ENCODE peak calls at places on chromosomes 13 and 19, in six cellular contexts. Y, I, A, Z, G and E are unnamed samples.

GRCh38 chr19:53540091-53540490 is 2.1 kb downstream of the ZNF331 start:
- DNase-seq in Y (no peak), I (no peak), A (no peak), Z (no peak), G (no peak), E (peak)

GRCh38 chr19:32318884-32319520 is 26.4 kb upstream of the ZNF507 start:
- DNase-seq in Y (peak), I (peak), A (no peak), Z (peak), G (no peak), E (peak)

GRCh38 chr13:20414475-20415287 is 111.0 kb downstream of the CRYL1 start:
- DNase-seq in Y (no peak), I (no peak), A (no peak), Z (peak), G (no peak), E (peak)

GRCh38 chr13:37884026-37884425 is 14.5 kb upstream of the TRPC4 start:
- DNase-seq in Y (no peak), I (no peak), A (no peak), Z (no peak), G (no peak), E (no peak)

GRCh38 chr19:43444531-43445340 is 20.7 kb downstream of the LYPD3 start:
- DNase-seq in Y (no peak), I (no peak), A (no peak), Z (no peak), G (no peak), E (peak)

GRCh38 chr19:4866595-4867424 is 657 bp downstream of the PLIN3 start:
- DNase-seq in Y (peak), I (no peak), A (peak), Z (peak), G (no peak), E (no peak)

GRCh38 chr13:39037410-39037879 is 444 bp downstream of the PROSER1 start:
- DNase-seq in Y (no peak), I (no peak), A (no peak), Z (no peak), G (no peak), E (peak)

GRCh38 chr13:73958657-73959397 is 175.4 kb downstream of the KLF12 start:
- DNase-seq in Y (no peak), I (peak), A (no peak), Z (no peak), G (no peak), E (peak)

GRCh38 chr13:113599396-113599795 is 14.8 kb downstream of the TFDP1 start:
- DNase-seq in Y (no peak), I (no peak), A (no peak), Z (no peak), G (no peak), E (no peak)

GRCh38 chr13:95714142-95714832 is 37.3 kb downstream of the DNAJC3 start:
- DNase-seq in Y (no peak), I (no peak), A (no peak), Z (no peak), G (peak), E (peak)

GRCh38 chr19:53157601-53158000 is 1.3 kb downstream of the ZNF347 start:
- DNase-seq in Y (peak), I (no peak), A (no peak), Z (peak), G (no peak), E (no peak)

GRCh38 chr13:56659041-56659471 is 481.7 kb upstream of the PRR20A start:
- DNase-seq in Y (no peak), I (no peak), A (no peak), Z (no peak), G (no peak), E (no peak)

GRCh38 chr19:49923055-49924003 is 5.7 kb upstream of the ATF5 start:
- DNase-seq in Y (no peak), I (no peak), A (no peak), Z (no peak), G (no peak), E (no peak)

GRCh38 chr13:38566526-38566925 is 120.4 kb upstream of the FREM2 start:
- DNase-seq in Y (no peak), I (no peak), A (no peak), Z (no peak), G (no peak), E (no peak)

GRCh38 chr19:49057636-49058234 is at the start of gene CGB7:
- DNase-seq in Y (peak), I (no peak), A (no peak), Z (peak), G (peak), E (no peak)

GRCh38 chr19:47540748-47541147 is 25.9 kb upstream of the NAPA start:
- DNase-seq in Y (no peak), I (no peak), A (peak), Z (peak), G (peak), E (peak)

GRCh38 chr19:48925240-48925843 is 8.2 kb upstream of the DHDH start:
- DNase-seq in Y (no peak), I (peak), A (no peak), Z (no peak), G (peak), E (no peak)

GRCh38 chr13:48160879-48161278 is 66.0 kb upstream of the MED4 start:
- DNase-seq in Y (no peak), I (no peak), A (no peak), Z (no peak), G (peak), E (peak)

GRCh38 chr13:44022196-44022595 is 142.5 kb downstream of the LACC1 start:
- DNase-seq in Y (no peak), I (no peak), A (peak), Z (no peak), G (no peak), E (peak)

GRCh38 chr13:20197361-20197834 is 4.7 kb upstream of the GJB2 start:
- DNase-seq in Y (peak), I (peak), A (peak), Z (peak), G (no peak), E (no peak)

DNA sequence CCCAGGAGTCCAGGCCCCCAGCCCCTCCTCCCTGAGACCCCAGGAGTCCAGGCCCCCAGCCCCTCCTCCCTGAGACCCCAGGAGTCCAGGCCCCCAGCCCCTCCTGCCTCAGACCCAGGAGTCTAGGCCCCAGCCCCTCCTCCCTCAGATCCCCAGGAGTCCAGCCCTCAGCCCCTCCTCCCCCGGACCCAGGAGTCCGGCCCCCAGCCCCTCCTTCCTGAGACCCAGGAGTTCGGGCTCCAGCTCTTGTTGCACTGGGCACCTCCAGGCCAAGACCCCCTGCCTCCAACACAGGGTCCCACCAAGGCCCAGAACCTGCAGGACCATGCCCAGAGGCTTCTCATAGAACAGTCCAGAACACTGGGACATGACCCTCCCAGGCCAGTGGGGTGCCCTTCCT is 3.8 kb downstream of the ERCC1 start:
- DNase-seq in Y (no peak), I (no peak), A (no peak), Z (no peak), G (no peak), E (no peak)
- H3K4me3 ChIP-seq in Y (no peak), I (no peak), A (no peak), Z (no peak), G (no peak), E (no peak)

DNA sequence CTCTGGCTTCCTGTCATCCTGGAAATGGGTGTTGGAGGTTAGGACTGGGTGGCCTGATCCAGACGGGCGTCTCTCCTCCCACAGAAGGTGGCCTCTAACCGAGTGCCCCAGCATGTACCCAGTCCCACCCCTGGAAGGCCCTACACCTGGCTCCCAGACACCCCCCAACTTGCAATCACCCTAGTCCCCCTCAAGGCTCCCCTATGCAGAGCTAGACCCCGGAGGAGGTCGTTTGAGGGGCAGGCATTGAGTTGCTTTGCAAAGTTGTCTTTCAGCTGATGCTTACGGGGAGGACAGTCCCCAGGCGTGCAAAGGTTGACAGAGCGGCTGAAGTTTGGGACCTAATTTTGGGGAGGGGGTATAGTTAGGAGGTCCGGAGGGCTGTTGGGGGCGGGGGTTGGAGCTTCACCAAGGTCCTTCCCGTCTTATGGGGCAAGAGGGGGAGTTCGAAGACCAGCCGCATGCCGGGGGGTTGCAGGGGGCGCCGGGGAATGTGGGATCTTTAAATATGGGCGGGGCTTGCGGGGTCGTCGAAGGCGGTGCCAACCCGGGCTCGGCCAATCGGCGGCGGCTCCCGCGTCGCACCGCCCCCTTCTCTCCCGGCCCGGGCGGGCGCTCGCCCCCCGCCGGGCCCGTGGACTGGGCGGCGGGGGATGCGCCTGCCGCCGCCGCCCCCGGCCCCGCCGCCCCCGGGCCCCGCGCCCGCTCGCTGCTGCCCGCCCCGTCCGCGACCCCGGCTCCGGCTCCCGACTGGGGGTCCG is at the start of gene KCNN1:
- DNase-seq in Y (no peak), I (no peak), A (no peak), Z (peak), G (no peak), E (no peak)
- H3K4me3 ChIP-seq in Y (peak), I (no peak), A (no peak), Z (peak), G (no peak), E (peak)

GRCh38 chr19:407501-408440 is 1.2 kb downstream of the C2CD4C start:
- DNase-seq in Y (no peak), I (no peak), A (no peak), Z (no peak), G (no peak), E (no peak)
- H3K4me3 ChIP-seq in Y (peak), I (peak), A (no peak), Z (peak), G (no peak), E (no peak)

GRCh38 chr13:30466358-30466714 is 600 bp upstream of the HMGB1 start:
- DNase-seq in Y (no peak), I (no peak), A (peak), Z (peak), G (peak), E (no peak)
- H3K4me3 ChIP-seq in Y (peak), I (peak), A (peak), Z (peak), G (peak), E (peak)

GRCh38 chr19:3605361-3605760 is 1.3 kb downstream of the TBXA2R start:
- DNase-seq in Y (no peak), I (no peak), A (no peak), Z (no peak), G (no peak), E (no peak)

GRCh38 chr19:3604987-3605343 is 1.7 kb downstream of the TBXA2R start:
- DNase-seq in Y (no peak), I (no peak), A (peak), Z (no peak), G (no peak), E (no peak)

GRCh38 chr19:3605770-3606169 is 905 bp downstream of the TBXA2R start:
- DNase-seq in Y (no peak), I (no peak), A (no peak), Z (no peak), G (no peak), E (no peak)

GRCh38 chr19:3606690-3607289 is at the start of gene TBXA2R:
- DNase-seq in Y (no peak), I (peak), A (no peak), Z (peak), G (peak), E (peak)

DNA sequence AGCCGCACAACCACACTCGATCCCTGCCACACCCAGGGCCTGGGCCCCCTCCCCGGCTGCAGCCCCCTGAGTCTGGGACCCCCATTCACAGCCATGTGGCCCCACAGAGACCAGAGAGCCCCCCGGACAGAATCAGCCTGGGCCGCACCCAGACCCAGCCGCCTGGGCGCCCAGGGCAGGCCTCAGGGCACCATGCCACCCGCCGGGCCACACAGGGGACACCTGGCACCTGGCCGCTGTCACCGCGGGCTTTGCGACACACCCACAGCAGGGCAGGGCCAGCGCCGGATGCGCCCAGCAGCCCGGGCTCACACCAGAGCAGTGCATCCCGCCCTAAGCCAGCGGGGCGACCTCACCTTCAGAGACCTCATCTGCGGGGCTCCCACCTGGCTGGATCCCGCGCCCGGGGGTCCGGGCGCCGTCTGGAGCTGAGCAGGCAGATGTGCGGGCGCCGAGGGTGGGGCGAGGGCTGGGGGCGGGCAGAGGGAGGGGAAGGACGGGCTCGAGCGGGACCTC is 443 bp downstream of the TBXA2R start:
- DNase-seq in Y (no peak), I (peak), A (no peak), Z (peak), G (no peak), E (no peak)
- H3K4me3 ChIP-seq in Y (peak), I (peak), A (no peak), Z (peak), G (peak), E (no peak)

GRCh38 chr19:35021596-35021995 is 8.7 kb upstream of the SCN1B start:
- DNase-seq in Y (no peak), I (no peak), A (no peak), Z (no peak), G (no peak), E (no peak)
- H3K4me3 ChIP-seq in Y (no peak), I (no peak), A (no peak), Z (no peak), G (no peak), E (no peak)